ENCODE peak calls at places on chromosomes 7 and 10, in eight cellular contexts. One of them, this sample, is unnamed.

GRCh38 chr10:123404357-123404756 is 250.2 kb downstream of the BUB3 start:
- DNase-seq in left cardiac atrium: no peak
- DNase-seq in Calu3: no peak
- DNase-seq in NCI-H1105: no peak
- DNase-seq in RKO: no peak
- DNase-seq in Kasumi-1: no peak
- DNase-seq in cardiac fibroblast: no peak
- DNase-seq in hippocampal formation: no peak
- DNase-seq in this sample: no peak

GRCh38 chr7:101939136-101939695 is 121.8 kb downstream of the CUX1 start:
- DNase-seq in left cardiac atrium: no peak
- DNase-seq in Calu3: no peak
- DNase-seq in NCI-H1105: no peak
- DNase-seq in RKO: no peak
- DNase-seq in Kasumi-1: no peak
- DNase-seq in cardiac fibroblast: no peak
- DNase-seq in hippocampal formation: no peak
- DNase-seq in this sample: no peak

GRCh38 chr7:7969306-7970112 is 913 bp downstream of the GLCCI1 start:
- DNase-seq in left cardiac atrium: peak
- DNase-seq in Calu3: peak
- DNase-seq in NCI-H1105: peak
- DNase-seq in RKO: peak
- DNase-seq in Kasumi-1: peak
- DNase-seq in cardiac fibroblast: peak
- DNase-seq in hippocampal formation: peak
- DNase-seq in this sample: peak

GRCh38 chr10:50536617-50537252 is 87.0 kb downstream of the SGMS1 start:
- DNase-seq in left cardiac atrium: no peak
- DNase-seq in Calu3: no peak
- DNase-seq in NCI-H1105: no peak
- DNase-seq in RKO: peak
- DNase-seq in Kasumi-1: no peak
- DNase-seq in cardiac fibroblast: peak
- DNase-seq in hippocampal formation: no peak
- DNase-seq in this sample: no peak

GRCh38 chr7:21358640-21359039 is 69.2 kb upstream of the SP4 start:
- DNase-seq in left cardiac atrium: no peak
- DNase-seq in Calu3: no peak
- DNase-seq in NCI-H1105: no peak
- DNase-seq in RKO: no peak
- DNase-seq in Kasumi-1: no peak
- DNase-seq in cardiac fibroblast: no peak
- DNase-seq in hippocampal formation: no peak
- DNase-seq in this sample: no peak

GRCh38 chr10:127041561-127041960 is 136.3 kb downstream of the DOCK1 start:
- DNase-seq in left cardiac atrium: no peak
- DNase-seq in Calu3: no peak
- DNase-seq in NCI-H1105: no peak
- DNase-seq in RKO: peak
- DNase-seq in Kasumi-1: no peak
- DNase-seq in cardiac fibroblast: peak
- DNase-seq in hippocampal formation: no peak
- DNase-seq in this sample: no peak

GRCh38 chr10:110348351-110348750 is 43.6 kb upstream of the SMNDC1 start:
- DNase-seq in left cardiac atrium: no peak
- DNase-seq in Calu3: no peak
- DNase-seq in NCI-H1105: no peak
- DNase-seq in RKO: no peak
- DNase-seq in Kasumi-1: no peak
- DNase-seq in cardiac fibroblast: no peak
- DNase-seq in hippocampal formation: no peak
- DNase-seq in this sample: no peak

GRCh38 chr7:2968176-2968575 is 75.5 kb downstream of the CARD11 start:
- DNase-seq in left cardiac atrium: no peak
- DNase-seq in Calu3: no peak
- DNase-seq in NCI-H1105: no peak
- DNase-seq in RKO: no peak
- DNase-seq in Kasumi-1: no peak
- DNase-seq in cardiac fibroblast: no peak
- DNase-seq in hippocampal formation: no peak
- DNase-seq in this sample: no peak

GRCh38 chr10:119250641-119251314 is 43.4 kb downstream of the GRK5 start:
- DNase-seq in left cardiac atrium: no peak
- DNase-seq in Calu3: no peak
- DNase-seq in NCI-H1105: no peak
- DNase-seq in RKO: peak
- DNase-seq in Kasumi-1: no peak
- DNase-seq in cardiac fibroblast: peak
- DNase-seq in hippocampal formation: no peak
- DNase-seq in this sample: no peak

GRCh38 chr7:155340071-155340531 is 42.4 kb downstream of the INSIG1 start:
- DNase-seq in left cardiac atrium: no peak
- DNase-seq in Calu3: no peak
- DNase-seq in NCI-H1105: no peak
- DNase-seq in RKO: no peak
- DNase-seq in Kasumi-1: no peak
- DNase-seq in cardiac fibroblast: no peak
- DNase-seq in hippocampal formation: no peak
- DNase-seq in this sample: no peak

GRCh38 chr10:43236176-43236850 is 30.6 kb downstream of the RASGEF1A start:
- DNase-seq in left cardiac atrium: peak
- DNase-seq in Calu3: no peak
- DNase-seq in NCI-H1105: no peak
- DNase-seq in RKO: no peak
- DNase-seq in Kasumi-1: no peak
- DNase-seq in cardiac fibroblast: no peak
- DNase-seq in hippocampal formation: no peak
- DNase-seq in this sample: no peak

GRCh38 chr7:80135306-80136104 is 874 bp downstream of the GNAI1 start:
- DNase-seq in left cardiac atrium: no peak
- DNase-seq in Calu3: peak
- DNase-seq in NCI-H1105: no peak
- DNase-seq in RKO: peak
- DNase-seq in Kasumi-1: peak
- DNase-seq in cardiac fibroblast: peak
- DNase-seq in hippocampal formation: peak
- DNase-seq in this sample: peak

GRCh38 chr7:27712217-27712616 is 27.7 kb upstream of the TAX1BP1 start:
- DNase-seq in left cardiac atrium: no peak
- DNase-seq in Calu3: no peak
- DNase-seq in NCI-H1105: no peak
- DNase-seq in RKO: no peak
- DNase-seq in Kasumi-1: no peak
- DNase-seq in cardiac fibroblast: no peak
- DNase-seq in hippocampal formation: no peak
- DNase-seq in this sample: no peak

GRCh38 chr7:131166066-131166465 is 161.6 kb upstream of the MKLN1 start:
- DNase-seq in left cardiac atrium: no peak
- DNase-seq in Calu3: no peak
- DNase-seq in NCI-H1105: no peak
- DNase-seq in RKO: no peak
- DNase-seq in Kasumi-1: no peak
- DNase-seq in cardiac fibroblast: no peak
- DNase-seq in hippocampal formation: no peak
- DNase-seq in this sample: no peak

GRCh38 chr10:3324572-3324971 is 152.0 kb upstream of the PITRM1 start:
- DNase-seq in left cardiac atrium: no peak
- DNase-seq in Calu3: no peak
- DNase-seq in NCI-H1105: no peak
- DNase-seq in RKO: no peak
- DNase-seq in Kasumi-1: no peak
- DNase-seq in cardiac fibroblast: no peak
- DNase-seq in hippocampal formation: no peak
- DNase-seq in this sample: no peak

GRCh38 chr7:158389514-158390425 is 197.9 kb downstream of the PTPRN2 start:
- DNase-seq in left cardiac atrium: no peak
- DNase-seq in Calu3: no peak
- DNase-seq in NCI-H1105: no peak
- DNase-seq in RKO: no peak
- DNase-seq in Kasumi-1: no peak
- DNase-seq in cardiac fibroblast: no peak
- DNase-seq in hippocampal formation: no peak
- DNase-seq in this sample: no peak

GRCh38 chr10:86205086-86205760 is 161.4 kb downstream of the GRID1 start:
- DNase-seq in left cardiac atrium: no peak
- DNase-seq in Calu3: no peak
- DNase-seq in NCI-H1105: no peak
- DNase-seq in RKO: no peak
- DNase-seq in Kasumi-1: no peak
- DNase-seq in cardiac fibroblast: no peak
- DNase-seq in hippocampal formation: no peak
- DNase-seq in this sample: no peak